ENCODE peak calls at places on chromosomes 6 and 20, in ten cellular contexts. C, A, F, M, X, N, P, S, W and B are unnamed samples. For H3K4me1, the result is how much of the 10 kb centered on the place peaks cover.

GRCh38 chr20:14568225-14568624 is 230.8 kb upstream of the FLRT3 start:
- DNase-seq in C (no peak), A (no peak), F (peak), M (no peak), X (no peak), N (peak), P (no peak), S (no peak), W (no peak), B (no peak)

GRCh38 chr6:39050453-39051112 is 2.0 kb downstream of the GLP1R start:
- DNase-seq in C (no peak), A (no peak), F (no peak), M (no peak), X (no peak), N (no peak), P (no peak), S (no peak), W (no peak), B (no peak)

GRCh38 chr6:49775043-49775442 is 12.0 kb downstream of the PGK2 start:
- DNase-seq in C (no peak), A (no peak), F (no peak), M (no peak), X (no peak), N (no peak), P (no peak), S (no peak), W (no peak), B (no peak)

GRCh38 chr6:5142915-5143314 is 57.8 kb downstream of the PPP1R3G start:
- DNase-seq in C (no peak), A (no peak), F (no peak), M (no peak), X (no peak), N (no peak), P (no peak), S (no peak), W (no peak), B (no peak)

GRCh38 chr6:132188865-132189264 is 212.4 kb downstream of the MOXD1 start:
- DNase-seq in C (no peak), A (no peak), F (peak), M (no peak), X (no peak), N (no peak), P (no peak), S (no peak), W (no peak), B (no peak)

GRCh38 chr6:11828185-11828897 is 49.7 kb upstream of the ADTRP start:
- DNase-seq in C (no peak), A (peak), F (no peak), M (no peak), X (no peak), N (no peak), P (no peak), S (no peak), W (no peak), B (no peak)

GRCh38 chr20:48801197-48801596 is 26.6 kb downstream of the PREX1 start:
- DNase-seq in C (no peak), A (no peak), F (no peak), M (no peak), X (no peak), N (no peak), P (no peak), S (no peak), W (no peak), B (no peak)

GRCh38 chr6:168667428-168667805 is 226.4 kb downstream of the SMOC2 start:
- DNase-seq in C (no peak), A (no peak), F (no peak), M (no peak), X (no peak), N (no peak), P (no peak), S (no peak), W (no peak), B (no peak)

GRCh38 chr6:84897874-84898635 is 133.7 kb upstream of the TBX18 start:
- DNase-seq in C (no peak), A (no peak), F (peak), M (peak), X (no peak), N (peak), P (no peak), S (no peak), W (no peak), B (no peak)

GRCh38 chr6:144294016-144294415 is 8.9 kb downstream of the UTRN start:
- DNase-seq in C (no peak), A (no peak), F (peak), M (no peak), X (no peak), N (no peak), P (no peak), S (no peak), W (no peak), B (no peak)

GRCh38 chr20:57770852-57771746 is 61.3 kb upstream of the PMEPA1 start:
- DNase-seq in C (no peak), A (no peak), F (no peak), M (no peak), X (no peak), N (no peak), P (no peak), S (no peak), W (no peak), B (no peak)

GRCh38 chr6:137432054-137432545 is 62.1 kb downstream of the OLIG3 start:
- DNase-seq in C (no peak), A (peak), F (no peak), M (no peak), X (no peak), N (no peak), P (no peak), S (no peak), W (no peak), B (no peak)

GRCh38 chr6:52877168-52877567 is 32.3 kb downstream of the GSTA3 start:
- DNase-seq in C (no peak), A (peak), F (peak), M (peak), X (no peak), N (no peak), P (no peak), S (no peak), W (no peak), B (no peak)

GRCh38 chr6:157541618-157542404 is 160.8 kb downstream of the ZDHHC14 start:
- DNase-seq in C (no peak), A (no peak), F (no peak), M (no peak), X (no peak), N (no peak), P (no peak), S (no peak), W (no peak), B (no peak)

GRCh38 chr20:38195041-38195504 is 30.0 kb upstream of the TGM2 start:
- DNase-seq in C (no peak), A (no peak), F (no peak), M (no peak), X (no peak), N (no peak), P (no peak), S (no peak), W (no peak), B (no peak)

GRCh38 chr6:83511901-83512681 is at the start of gene PRSS35:
- DNase-seq in C (peak), A (peak), F (peak), M (peak), X (peak), N (peak), P (no peak), S (peak), W (peak), B (peak)

GRCh38 chr20:32125511-32125910 is 16.0 kb downstream of the TM9SF4 start:
- DNase-seq in C (no peak), A (no peak), F (no peak), M (no peak), X (no peak), N (no peak), P (no peak), S (no peak), W (no peak), B (no peak)

GRCh38 chr20:35166242-35166830 is 5.5 kb upstream of the PROCR start:
- DNase-seq in C (peak), A (no peak), F (no peak), M (no peak), X (peak), N (no peak), P (no peak), S (no peak), W (no peak), B (peak)

GRCh38 chr6:159252955-159253508 is 83.8 kb downstream of the FNDC1 start:
- DNase-seq in C (no peak), A (peak), F (peak), M (peak), X (no peak), N (peak), P (no peak), S (no peak), W (peak), B (no peak)

GRCh38 chr6:46592046-46592445 is 60.6 kb downstream of the CYP39A1 start:
- DNase-seq in C (no peak), A (no peak), F (no peak), M (no peak), X (no peak), N (no peak), P (no peak), S (no peak), W (no peak), B (no peak)

GRCh38 chr6:48447251-48447650 is 336.3 kb upstream of the PTCHD4 start:
- DNase-seq in C (no peak), A (no peak), F (no peak), M (no peak), X (no peak), N (no peak), P (no peak), S (no peak), W (no peak), B (no peak)

GRCh38 chr6:149925974-149926777 is 3.3 kb upstream of the RAET1G start:
- DNase-seq in C (peak), A (peak), F (peak), M (peak), X (peak), N (peak), P (peak), S (peak), W (peak), B (peak)

GRCh38 chr6:5335020-5335419 is 73.7 kb downstream of the FARS2 start:
- DNase-seq in C (no peak), A (no peak), F (no peak), M (no peak), X (no peak), N (no peak), P (no peak), S (no peak), W (no peak), B (no peak)

DNA sequence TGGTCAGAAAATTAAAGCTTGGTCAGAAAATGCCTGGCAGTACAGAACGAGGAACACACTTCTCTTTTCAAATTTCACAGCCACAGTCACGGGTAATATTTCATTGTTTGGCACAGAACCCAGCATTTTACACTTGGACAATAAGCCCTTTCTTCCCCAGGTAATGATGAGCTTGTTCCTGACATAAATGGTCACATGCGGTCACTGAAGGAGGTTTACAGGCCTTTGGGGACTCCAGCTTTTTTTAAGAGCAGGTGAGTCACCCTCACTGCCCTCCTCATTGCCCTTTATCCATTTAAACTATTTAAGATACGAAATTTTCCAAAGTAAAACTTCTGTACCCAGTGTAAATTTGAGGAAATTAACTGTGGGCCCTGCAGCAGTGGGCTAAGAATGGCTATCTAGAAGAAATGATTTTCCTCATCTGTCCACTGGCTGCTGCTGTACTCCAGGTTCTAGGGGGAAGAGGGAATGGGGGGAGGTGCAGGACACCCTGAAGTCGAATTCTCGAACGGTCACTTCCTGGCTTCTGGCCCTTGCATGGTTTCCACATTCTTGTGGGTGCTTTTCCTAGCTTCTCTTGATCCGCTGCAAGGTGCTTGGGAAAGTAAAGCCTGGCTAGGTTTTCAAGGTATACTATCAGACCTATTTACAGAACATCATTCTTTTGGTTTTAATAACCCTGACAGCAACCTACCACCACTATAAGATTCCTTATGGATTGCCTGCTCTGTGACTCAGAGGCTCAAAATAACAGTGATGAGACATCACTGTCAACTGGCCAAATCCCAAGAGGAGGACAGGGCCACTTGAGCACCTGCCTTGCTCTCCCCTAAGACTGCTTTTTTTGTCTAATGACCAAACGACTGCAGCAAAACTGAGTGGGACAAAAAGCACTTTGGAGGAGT is 75.8 kb downstream of the PREP start:
- DNase-seq in C (no peak), A (no peak), F (peak), M (peak), X (no peak), N (peak), P (no peak), S (no peak), W (no peak), B (peak)
- H3K27ac ChIP-seq in C (no peak), A (no peak), F (no peak), M (no peak), X (no peak), N (no peak), P (no peak), S (peak), W (peak), B (peak)

GRCh38 chr20:17964632-17965031 is 4.0 kb downstream of the SNX5 start:
- DNase-seq in C (no peak), A (no peak), F (no peak), M (no peak), X (no peak), N (no peak), P (no peak), S (no peak), W (no peak), B (no peak)
- H3K4me1 ChIP-seq in C (under half), A (half or more), F (half or more), M (half or more), X (half or more), N (under half), P (half or more), S (half or more), W (under half), B (half or more)

GRCh38 chr6:7671581-7671980 is 54.3 kb upstream of the BMP6 start:
- DNase-seq in C (no peak), A (no peak), F (peak), M (no peak), X (no peak), N (no peak), P (no peak), S (no peak), W (no peak), B (no peak)

GRCh38 chr6:7671076-7671475 is 54.8 kb upstream of the BMP6 start:
- DNase-seq in C (no peak), A (no peak), F (peak), M (peak), X (no peak), N (no peak), P (no peak), S (no peak), W (no peak), B (no peak)

GRCh38 chr6:7673063-7673536 is 52.8 kb upstream of the BMP6 start:
- DNase-seq in C (peak), A (no peak), F (peak), M (peak), X (peak), N (peak), P (peak), S (peak), W (peak), B (peak)

GRCh38 chr6:7674291-7674690 is 51.6 kb upstream of the BMP6 start:
- DNase-seq in C (no peak), A (no peak), F (no peak), M (no peak), X (no peak), N (no peak), P (no peak), S (no peak), W (no peak), B (no peak)

DNA sequence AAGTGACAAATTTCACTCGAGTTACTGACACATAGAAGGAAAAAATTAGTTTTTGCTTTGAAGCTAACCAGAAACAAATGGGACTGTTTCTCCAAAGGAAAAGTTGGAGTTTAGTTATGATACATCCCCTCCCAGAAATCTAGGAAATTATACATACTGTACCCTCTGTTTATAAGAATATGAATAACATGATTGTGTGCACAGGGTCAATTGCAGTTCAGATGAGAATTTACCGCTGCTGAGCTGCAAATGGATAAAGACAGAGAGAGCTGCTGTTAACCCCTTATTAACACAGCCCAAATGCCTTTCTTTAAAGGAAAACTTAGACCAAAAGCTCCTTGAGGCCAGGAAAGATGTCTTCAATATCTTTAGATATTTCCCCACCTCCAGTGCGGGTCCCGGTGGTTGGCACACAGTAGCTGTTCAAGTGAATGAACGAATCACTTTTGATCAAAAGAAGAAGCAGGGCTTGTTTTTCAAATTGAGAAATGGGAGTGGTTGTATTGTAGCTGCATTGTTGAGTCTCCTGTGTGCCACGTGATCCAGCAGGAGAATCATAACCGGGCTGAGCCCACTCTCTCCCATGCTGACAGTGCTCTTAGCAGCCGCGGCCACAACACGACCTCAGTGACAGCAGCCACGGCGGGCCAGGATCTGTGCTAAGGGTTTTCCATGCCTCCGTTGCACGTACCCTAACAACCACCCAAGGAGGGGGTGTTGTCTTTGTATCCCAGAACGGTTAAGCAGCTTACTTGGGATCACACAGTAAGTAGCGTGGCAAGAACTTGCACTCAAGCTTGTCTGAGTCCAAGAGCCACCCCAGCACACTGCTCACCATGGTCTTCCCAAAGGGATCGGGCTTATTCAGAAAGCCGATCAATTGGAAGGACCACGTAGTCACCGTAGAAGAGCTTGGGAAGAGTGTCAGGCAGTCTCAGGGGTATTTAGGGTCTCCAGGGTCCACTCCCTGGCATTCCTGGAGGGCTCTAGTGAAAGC is 53.5 kb upstream of the BMP6 start:
- DNase-seq in C (no peak), A (no peak), F (peak), M (no peak), X (no peak), N (no peak), P (no peak), S (no peak), W (no peak), B (no peak)
- H3K4me3 ChIP-seq in C (no peak), A (no peak), F (peak), M (no peak), X (peak), N (no peak), P (peak), S (no peak), W (no peak), B (no peak)

DNA sequence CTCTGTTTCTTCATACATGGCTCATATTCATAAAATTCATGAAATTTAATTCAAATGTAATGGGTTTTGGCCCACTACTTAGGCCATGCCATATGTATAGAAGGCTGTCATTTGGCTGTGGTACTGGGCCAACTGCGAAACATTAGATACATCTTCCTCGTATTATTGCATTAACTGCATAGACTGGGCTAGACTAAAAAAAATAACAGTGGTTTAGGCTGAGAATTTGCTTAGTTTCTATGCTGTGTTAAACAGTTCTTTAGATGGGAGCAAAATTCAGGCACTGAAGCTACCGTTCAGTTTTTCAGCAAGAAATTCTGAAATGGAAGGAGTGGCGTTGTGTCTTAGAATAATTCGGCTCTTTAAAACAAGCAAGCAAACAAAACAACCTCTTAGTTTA is 133.6 kb downstream of the DOK5 start:
- DNase-seq in C (no peak), A (no peak), F (no peak), M (no peak), X (no peak), N (no peak), P (no peak), S (no peak), W (no peak), B (no peak)
- H3K27ac ChIP-seq in C (no peak), A (no peak), F (no peak), M (no peak), X (no peak), N (no peak), P (no peak), S (no peak), W (no peak), B (no peak)